ENCODE peak calls at places on chromosomes 16 and 17, in four cellular contexts. Z is tibial artery, I is stomach, S is A549. Q is an unnamed sample. For H3K4me1, the result is how much of the 10 kb centered on the place peaks cover.

GRCh38 chr16:1037023-1037933 is 35.3 kb upstream of the SSTR5 start:
- DNase-seq in I (no peak), Z (no peak), S (no peak), Q (no peak)

GRCh38 chr16:71421911-71422310 is 19.9 kb downstream of the TLE7 start:
- DNase-seq in I (no peak), S (peak), Z (no peak), Q (no peak)

GRCh38 chr17:45147102-45147580 is 1.1 kb upstream of the HEXIM1 start:
- DNase-seq in S (peak), I (peak), Z (peak), Q (peak)

GRCh38 chr16:14545346-14545884 is 84.6 kb downstream of the PARN start:
- DNase-seq in S (no peak), I (peak), Z (no peak), Q (no peak)

GRCh38 chr16:59463776-59464175 is 729.7 kb upstream of the GOT2 start:
- DNase-seq in S (peak), I (no peak), Z (no peak), Q (no peak)

GRCh38 chr17:59853168-59853918 is 39.4 kb downstream of the TUBD1 start:
- DNase-seq in Z (no peak), I (peak), S (peak), Q (no peak)

GRCh38 chr16:1377406-1378010 is 25.8 kb downstream of the GNPTG start:
- DNase-seq in I (no peak), S (no peak), Z (no peak), Q (no peak)

GRCh38 chr17:9324864-9325263 is 250.8 kb downstream of the STX8 start:
- DNase-seq in I (no peak), S (no peak), Z (no peak), Q (no peak)

GRCh38 chr16:4316732-4317461 is 1.0 kb downstream of the GLIS2 start:
- DNase-seq in I (peak), S (no peak), Z (peak), Q (no peak)

GRCh38 chr17:5592382-5592781 is 8.1 kb upstream of the NLRP1 start:
- DNase-seq in I (no peak), Z (no peak), S (peak), Q (no peak)

GRCh38 chr17:79905832-79906231 is 66.6 kb upstream of the CBX4 start:
- DNase-seq in I (no peak), Z (no peak), S (peak), Q (no peak)

GRCh38 chr17:32907583-32907982 is 20.4 kb upstream of the TMEM98 start:
- DNase-seq in S (no peak), I (no peak), Z (no peak), Q (no peak)

GRCh38 chr17:64399071-64399766 is 8.6 kb upstream of the PECAM1 start:
- DNase-seq in Z (no peak), I (no peak), S (no peak), Q (no peak)

GRCh38 chr16:71687853-71688252 is 36.6 kb downstream of the PHLPP2 start:
- DNase-seq in S (no peak), Z (no peak), I (no peak), Q (no peak)

GRCh38 chr17:66920426-66920825 is 44.1 kb upstream of the CACNG4 start:
- DNase-seq in S (no peak), I (no peak), Z (no peak), Q (no peak)

GRCh38 chr17:65050438-65050837 is 6.1 kb downstream of the GNA13 start:
- DNase-seq in S (no peak), I (no peak), Z (no peak), Q (no peak)

GRCh38 chr17:416293-417206 is 63.9 kb upstream of the RPH3AL start:
- DNase-seq in I (peak), S (no peak), Z (no peak), Q (no peak)

GRCh38 chr17:50785942-50786570 is 18.7 kb upstream of the ANKRD40CL start:
- DNase-seq in S (no peak), Z (no peak), I (peak), Q (peak)

GRCh38 chr16:56513972-56514371 is 5.9 kb downstream of the BBS2 start:
- DNase-seq in I (peak), S (peak), Z (peak), Q (peak)

GRCh38 chr17:41773731-41774193 is 12.7 kb downstream of the JUP start:
- DNase-seq in Z (no peak), I (no peak), S (no peak), Q (no peak)

GRCh38 chr17:41771389-41772206 is 14.9 kb downstream of the JUP start:
- DNase-seq in I (no peak), Z (no peak), S (no peak), Q (no peak)

GRCh38 chr17:41772218-41772585 is 14.3 kb downstream of the JUP start:
- DNase-seq in I (peak), S (no peak), Z (no peak), Q (no peak)

GRCh38 chr17:41772586-41773189 is 13.8 kb downstream of the JUP start:
- DNase-seq in Z (no peak), I (no peak), S (no peak), Q (no peak)

GRCh38 chr17:41773190-41773588 is 13.3 kb downstream of the JUP start:
- DNase-seq in Z (no peak), S (peak), I (peak), Q (peak)
- H3K27ac ChIP-seq in Z (no peak), S (peak), I (peak), Q (peak)

GRCh38 chr17:41366070-41366469 is 3.5 kb downstream of the KRT33B start:
- DNase-seq in I (no peak), Z (no peak), S (no peak), Q (no peak)
- TF ChIP-seq CTCF in I (no peak), Z (no peak), S (no peak), Q (no peak)

DNA sequence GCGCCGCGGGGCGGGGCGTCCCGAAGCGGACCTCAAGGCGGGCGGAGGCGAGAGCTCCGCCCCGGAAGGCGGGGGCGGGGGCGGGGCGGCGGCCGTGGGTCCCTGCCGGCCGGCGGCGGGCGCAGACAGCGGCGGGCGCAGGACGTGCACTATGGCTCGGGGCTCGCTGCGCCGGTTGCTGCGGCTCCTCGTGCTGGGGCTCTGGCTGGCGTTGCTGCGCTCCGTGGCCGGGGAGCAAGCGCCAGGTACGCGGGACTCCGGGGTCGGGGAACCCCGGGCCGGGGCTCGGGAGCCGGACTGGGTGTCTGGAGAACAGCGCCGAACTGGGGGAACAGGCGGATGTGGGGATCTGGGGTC is at the start of gene TNFRSF12A:
- DNase-seq in Z (peak), I (peak), S (peak), Q (peak)
- H3K4me1 ChIP-seq in Z (half or more), I (half or more), S (under half), Q (under half)

GRCh38 chr16:81695431-81695890 is 83.6 kb upstream of the PLCG2 start:
- DNase-seq in I (no peak), Z (no peak), S (no peak), Q (no peak)
- H3K27ac ChIP-seq in I (peak), Z (no peak), S (peak), Q (no peak)

DNA sequence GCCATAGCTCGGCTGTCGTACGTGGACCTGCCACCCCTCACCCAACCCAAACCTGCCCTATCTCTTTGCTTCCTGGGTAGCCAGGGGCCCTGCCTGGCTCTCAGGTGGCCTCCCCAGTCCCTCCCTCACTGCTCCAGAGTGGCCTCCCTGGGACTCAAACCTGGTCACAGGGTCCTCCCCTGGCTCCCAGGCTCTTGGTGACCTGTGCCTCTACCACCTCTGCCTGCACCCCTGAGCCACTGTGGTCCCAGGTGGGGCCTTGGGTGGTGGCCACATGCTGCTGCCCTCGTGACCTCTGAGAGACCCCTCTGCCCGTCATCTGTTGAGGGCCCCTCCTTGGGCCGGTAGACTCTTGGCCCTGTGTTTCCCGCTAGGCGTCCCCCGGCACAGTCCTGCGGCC is 64.6 kb upstream of the PVALEF start:
- DNase-seq in Z (no peak), I (no peak), S (no peak), Q (no peak)
- TF ChIP-seq CTCF in Z (no peak), I (no peak), S (no peak), Q (no peak)

GRCh38 chr17:38447502-38448095 is 19.3 kb downstream of the ARHGAP23 start:
- DNase-seq in I (no peak), S (no peak), Z (no peak), Q (no peak)
- H3K4me1 ChIP-seq in I (half or more), S (half or more), Z (half or more), Q (half or more)

GRCh38 chr17:72407336-72408121 is 286.7 kb downstream of the SOX9 start:
- DNase-seq in Z (peak), S (peak), I (peak), Q (peak)
- H3K27ac ChIP-seq in Z (no peak), S (peak), I (peak), Q (no peak)

GRCh38 chr17:76247304-76247703 is 7.0 kb upstream of the RNF157 start:
- DNase-seq in Z (no peak), I (no peak), S (no peak), Q (no peak)

GRCh38 chr17:76250141-76250540 is 9.8 kb upstream of the RNF157 start:
- DNase-seq in S (no peak), Z (no peak), I (no peak), Q (no peak)

GRCh38 chr17:76246080-76247066 is 6.1 kb upstream of the RNF157 start:
- DNase-seq in Z (no peak), I (no peak), S (no peak), Q (no peak)

GRCh38 chr17:76251478-76252039 is 11.3 kb upstream of the RNF157 start:
- DNase-seq in S (no peak), I (no peak), Z (no peak), Q (no peak)

DNA sequence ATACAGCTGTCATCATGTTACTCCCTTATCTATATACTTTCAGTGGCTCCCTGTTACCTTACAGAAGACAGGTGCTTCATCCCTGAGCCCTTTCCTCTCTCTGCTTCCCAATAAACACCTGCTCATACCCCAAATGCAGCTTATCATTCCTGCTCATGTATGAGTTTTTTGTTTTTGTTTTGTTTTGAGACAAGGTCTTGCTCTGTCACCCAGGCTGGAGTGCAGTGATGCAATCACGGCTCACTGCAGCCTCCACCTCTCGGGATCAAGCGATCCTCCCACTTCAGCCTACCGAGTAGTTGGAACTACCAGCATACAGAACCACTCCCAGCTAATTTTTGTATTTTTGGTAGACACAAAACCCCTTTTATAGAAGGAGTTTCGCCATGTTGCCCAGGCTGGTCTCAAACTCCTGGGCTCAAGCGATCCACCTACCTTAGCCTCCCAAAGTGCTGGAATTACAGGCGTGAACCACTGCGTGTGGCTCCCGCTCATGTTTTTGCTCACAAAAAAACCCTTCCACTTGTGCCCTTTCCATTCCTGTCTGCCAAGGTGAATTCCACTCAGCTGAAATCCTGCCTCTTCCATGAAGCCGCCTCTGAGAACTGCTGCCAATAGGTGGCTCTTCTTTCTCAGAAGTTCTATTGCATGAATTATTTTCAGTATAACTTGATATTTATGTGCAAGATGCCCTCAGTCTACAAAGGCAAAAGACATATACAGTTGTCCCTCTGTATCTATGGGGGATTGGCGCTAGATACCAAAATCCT is 7.9 kb upstream of the RNF157 start:
- DNase-seq in S (no peak), I (peak), Z (no peak), Q (no peak)
- TF ChIP-seq CTCF in S (peak), I (peak), Z (no peak), Q (no peak)